ENCODE peak calls at places on chromosomes 7 and 10, in five cellular contexts. V is K562, G is IMR-90, O is A549, A is HepG2. S is an unnamed sample.

GRCh38 chr10:60434418-60435046 is 44.9 kb upstream of the ANK3 start:
- DNase-seq in V (peak; percentile 60), G (peak; percentile 74), O (peak; percentile 67), A (peak; percentile 35), S (no peak)

GRCh38 chr7:51031791-51032484 is 249.2 kb upstream of the GRB10 start:
- DNase-seq in V (no peak), G (no peak), O (no peak), A (no peak), S (no peak)

GRCh38 chr7:32239764-32240163 is 169.6 kb upstream of the PDE1C start:
- DNase-seq in V (no peak), G (no peak), O (no peak), A (no peak), S (peak; percentile 13)

GRCh38 chr7:48144291-48144768 is 26.9 kb upstream of the ABCA13 start:
- DNase-seq in V (no peak), G (no peak), O (peak; percentile 68), A (peak; percentile 95), S (no peak)

GRCh38 chr10:58180633-58181032 is 87.1 kb downstream of the IPMK start:
- DNase-seq in V (no peak), G (peak; percentile 6), O (no peak), A (no peak), S (no peak)

GRCh38 chr10:120432209-120432608 is 24.8 kb upstream of the PLPP4 start:
- DNase-seq in V (no peak), G (no peak), O (no peak), A (no peak), S (no peak)

GRCh38 chr10:42973870-42974692 is 102.8 kb upstream of the RET start:
- DNase-seq in V (no peak), G (no peak), O (no peak), A (no peak), S (no peak)

GRCh38 chr10:38094923-38095574 is 912 bp downstream of the ZNF37A start:
- DNase-seq in V (no peak), G (no peak), O (no peak), A (no peak), S (peak; percentile 43)

GRCh38 chr7:151150388-151150787 is 17.1 kb downstream of the GBX1 start:
- DNase-seq in V (no peak), G (no peak), O (no peak), A (no peak), S (no peak)

GRCh38 chr7:43634384-43634783 is 51.5 kb downstream of the STK17A start:
- DNase-seq in V (no peak), G (no peak), O (no peak), A (no peak), S (no peak)

GRCh38 chr7:43679210-43680068 is 49.9 kb downstream of the COA1 start:
- DNase-seq in V (no peak), G (no peak), O (no peak), A (no peak), S (no peak)

GRCh38 chr7:138848056-138848975 is 50.3 kb upstream of the ATP6V0A4 start:
- DNase-seq in V (no peak), G (peak; percentile 57), O (no peak), A (no peak), S (no peak)

GRCh38 chr10:51651063-51651462 is 48.3 kb downstream of the CSTF2T start:
- DNase-seq in V (no peak), G (peak; percentile 80), O (no peak), A (no peak), S (no peak)

GRCh38 chr7:91407942-91408341 is 143.7 kb downstream of the FZD1 start:
- DNase-seq in V (no peak), G (no peak), O (no peak), A (no peak), S (no peak)

GRCh38 chr7:22350466-22351328 is 6.3 kb downstream of the RAPGEF5 start:
- DNase-seq in V (peak; percentile 89), G (peak; percentile 11), O (no peak), A (peak; percentile 90), S (no peak)

GRCh38 chr7:2152646-2153045 is 80.1 kb downstream of the MAD1L1 start:
- DNase-seq in V (no peak), G (no peak), O (no peak), A (no peak), S (no peak)

GRCh38 chr10:76779821-76780281 is 857.8 kb downstream of the KCNMA1 start:
- DNase-seq in V (no peak), G (no peak), O (no peak), A (no peak), S (peak; percentile 50)

GRCh38 chr7:150876817-150877526 is 24.7 kb downstream of the AOC1 start:
- DNase-seq in V (peak; percentile 94), G (peak; percentile 64), O (peak; percentile 76), A (peak; percentile 56), S (peak; percentile 62)

GRCh38 chr7:154296443-154296842 is 244.2 kb downstream of the DPP6 start:
- DNase-seq in V (no peak), G (no peak), O (no peak), A (no peak), S (no peak)

GRCh38 chr7:24336461-24336860 is 52.5 kb downstream of the NPY start:
- DNase-seq in V (no peak), G (no peak), O (peak; percentile 6), A (peak; percentile 5), S (no peak)

GRCh38 chr7:12728192-12728538 is 40.7 kb downstream of the ARL4A start:
- DNase-seq in V (no peak), G (no peak), O (no peak), A (no peak), S (no peak)

DNA sequence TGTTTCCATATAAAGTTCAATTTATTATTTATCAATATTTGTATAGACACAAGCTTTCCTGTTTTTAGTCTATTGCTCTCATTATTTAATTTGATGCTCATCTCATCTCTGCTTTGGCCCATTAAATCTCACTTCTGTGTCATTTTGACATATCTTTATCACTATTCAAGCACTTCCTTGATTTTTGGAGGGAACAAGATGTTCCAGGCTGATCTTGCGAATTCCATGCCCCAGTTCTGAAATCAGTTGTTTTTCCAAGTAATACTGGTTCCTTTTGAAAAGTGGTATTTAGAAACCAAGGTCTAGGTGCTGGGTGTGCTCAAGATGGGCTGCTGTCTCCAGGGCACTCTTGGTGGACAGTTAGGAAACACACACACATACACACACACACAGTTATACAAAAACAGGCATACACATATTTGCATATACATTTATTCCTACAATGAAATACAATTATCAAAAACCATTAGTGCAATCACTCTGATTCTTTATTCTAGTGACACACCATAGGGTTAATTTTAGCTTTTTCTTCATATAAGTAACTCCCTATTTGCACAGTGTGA is 4.4 kb upstream of the RBM33 start:
- DNase-seq in V (no peak), G (no peak), O (peak; percentile 36), A (no peak), S (no peak)
- TF ChIP-seq MAFK in V (no peak), G (no peak), O (no peak), A (no peak), S (no peak)

GRCh38 chr10:125159932-125160855 is at the start of gene CTBP2:
- DNase-seq in V (peak; percentile 74), G (no peak), O (peak; percentile 78), A (no peak), S (no peak)
- TF ChIP-seq MAFK in V (no peak), G (no peak), O (no peak), A (no peak), S (no peak)

GRCh38 chr10:3659518-3659917 is 125.5 kb downstream of the KLF6 start:
- DNase-seq in V (no peak), G (no peak), O (no peak), A (no peak), S (no peak)
- TF ChIP-seq MAFK in V (no peak), G (no peak), O (no peak), A (no peak), S (no peak)

DNA sequence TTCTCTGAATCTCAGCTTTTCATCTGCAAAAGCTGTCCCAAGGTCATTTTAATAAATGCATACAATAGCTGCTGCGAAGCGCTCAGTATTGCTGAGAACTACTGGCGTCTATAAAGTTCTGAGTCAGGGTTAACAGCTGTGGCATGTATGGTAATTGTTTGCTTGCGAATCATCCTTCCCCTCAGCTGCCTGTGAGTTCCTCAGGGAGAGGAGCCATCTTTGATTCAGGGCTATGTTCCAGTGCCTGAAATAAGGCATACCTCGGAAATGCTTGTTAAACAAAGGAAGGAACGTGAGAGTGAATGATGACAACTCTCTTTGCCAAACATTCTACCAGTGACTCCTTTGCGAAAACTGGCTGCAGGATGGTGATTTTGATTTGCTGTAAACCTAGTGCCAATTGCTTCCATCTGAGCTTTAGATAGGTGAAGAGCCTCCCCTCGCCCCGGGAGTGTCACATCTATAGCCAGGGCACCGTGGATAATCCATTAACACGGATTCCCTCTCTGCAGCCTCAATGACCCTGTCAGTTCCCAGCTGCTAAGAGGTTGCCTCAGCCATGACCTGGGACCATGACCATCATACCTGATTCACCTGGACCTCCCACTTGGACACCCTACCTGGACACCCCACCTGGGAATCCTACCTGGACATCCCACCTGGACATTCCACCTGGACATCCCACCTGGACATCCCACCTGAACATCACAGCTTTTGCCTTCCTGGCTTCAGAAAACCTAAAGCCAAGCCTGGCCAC is 39.6 kb downstream of the GPRIN2 start:
- DNase-seq in V (no peak), G (peak; percentile 96), O (peak; percentile 85), A (no peak), S (no peak)
- TF ChIP-seq MAFK in V (no peak), G (peak; percentile 79), O (peak; percentile 58), A (no peak), S (no peak)

GRCh38 chr10:110042181-110042580 is 34.4 kb downstream of the ADD3 start:
- DNase-seq in V (no peak), G (peak; percentile 62), O (peak; percentile 19), A (no peak), S (no peak)
- TF ChIP-seq MAFK in V (no peak), G (no peak), O (no peak), A (no peak), S (no peak)

DNA sequence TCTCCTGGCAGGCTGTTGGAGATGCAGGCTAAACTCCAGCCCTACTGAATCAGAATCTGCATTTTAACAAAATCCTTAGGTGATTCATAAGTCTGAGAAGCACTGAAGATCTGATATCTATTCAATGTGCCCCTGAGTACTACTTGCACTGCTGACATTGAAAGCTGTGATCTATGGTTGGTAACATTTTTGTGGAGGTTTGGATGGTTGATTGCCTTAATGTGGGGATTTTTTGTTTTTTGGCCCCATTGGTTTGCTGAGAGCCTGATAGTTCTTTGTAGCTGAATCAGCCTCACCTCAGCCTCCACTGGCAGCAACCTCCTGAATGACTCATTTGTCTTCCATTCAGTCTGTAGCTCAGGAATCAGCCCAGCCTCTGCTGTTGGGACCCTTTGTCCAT is 14.7 kb upstream of the LRRN3 start:
- DNase-seq in V (no peak), G (peak; percentile 74), O (no peak), A (no peak), S (no peak)
- TF ChIP-seq MAFK in V (no peak), G (no peak), O (no peak), A (no peak), S (no peak)